ENCODE peak calls at places on chromosomes 4 and X, in six cellular contexts. D is foreskin keratinocyte; V is fibroblast of villous mesenchyme; H is CD8-positive, alpha-beta T cell; Q is GM12878; Z is HFF-Myc. R is an unnamed sample.

GRCh38 chr4:118318931-118319330 is 33.9 kb downstream of the PRSS12 start:
- DNase-seq in D (no peak), V (no peak), H (no peak), Q (no peak), Z (no peak), R (no peak)

GRCh38 chr4:188620608-188621007 is 481.4 kb downstream of the TRIML1 start:
- DNase-seq in D (no peak), V (no peak), H (no peak), Q (no peak), Z (no peak), R (no peak)

GRCh38 chr4:116603096-116603495 is 482.3 kb downstream of the TRAM1L1 start:
- DNase-seq in D (peak; percentile 93), V (no peak), H (no peak), Q (no peak), Z (no peak), R (no peak)

GRCh38 chrX:64427787-64428186 is 32.5 kb upstream of the MTMR8 start:
- DNase-seq in D (no peak), V (no peak), H (no peak), Q (peak; percentile 12), Z (no peak), R (no peak)

GRCh38 chrX:77917294-77917933 is 6.9 kb downstream of the ATP7A start:
- DNase-seq in D (no peak), V (no peak), H (no peak), Q (no peak), Z (no peak), R (no peak)

GRCh38 chr4:134544303-134544761 is 342.7 kb upstream of the PABPC4L start:
- DNase-seq in D (peak; percentile 51), V (peak; percentile 65), H (no peak), Q (no peak), Z (peak; percentile 46), R (no peak)

GRCh38 chrX:40158036-40158706 is 60.4 kb upstream of the BCOR start:
- DNase-seq in D (no peak), V (no peak), H (no peak), Q (no peak), Z (no peak), R (no peak)

GRCh38 chrX:115259238-115259875 is 25.5 kb upstream of the LRCH2 start:
- DNase-seq in D (peak; percentile 5), V (peak; percentile 90), H (no peak), Q (no peak), Z (no peak), R (no peak)

DNA sequence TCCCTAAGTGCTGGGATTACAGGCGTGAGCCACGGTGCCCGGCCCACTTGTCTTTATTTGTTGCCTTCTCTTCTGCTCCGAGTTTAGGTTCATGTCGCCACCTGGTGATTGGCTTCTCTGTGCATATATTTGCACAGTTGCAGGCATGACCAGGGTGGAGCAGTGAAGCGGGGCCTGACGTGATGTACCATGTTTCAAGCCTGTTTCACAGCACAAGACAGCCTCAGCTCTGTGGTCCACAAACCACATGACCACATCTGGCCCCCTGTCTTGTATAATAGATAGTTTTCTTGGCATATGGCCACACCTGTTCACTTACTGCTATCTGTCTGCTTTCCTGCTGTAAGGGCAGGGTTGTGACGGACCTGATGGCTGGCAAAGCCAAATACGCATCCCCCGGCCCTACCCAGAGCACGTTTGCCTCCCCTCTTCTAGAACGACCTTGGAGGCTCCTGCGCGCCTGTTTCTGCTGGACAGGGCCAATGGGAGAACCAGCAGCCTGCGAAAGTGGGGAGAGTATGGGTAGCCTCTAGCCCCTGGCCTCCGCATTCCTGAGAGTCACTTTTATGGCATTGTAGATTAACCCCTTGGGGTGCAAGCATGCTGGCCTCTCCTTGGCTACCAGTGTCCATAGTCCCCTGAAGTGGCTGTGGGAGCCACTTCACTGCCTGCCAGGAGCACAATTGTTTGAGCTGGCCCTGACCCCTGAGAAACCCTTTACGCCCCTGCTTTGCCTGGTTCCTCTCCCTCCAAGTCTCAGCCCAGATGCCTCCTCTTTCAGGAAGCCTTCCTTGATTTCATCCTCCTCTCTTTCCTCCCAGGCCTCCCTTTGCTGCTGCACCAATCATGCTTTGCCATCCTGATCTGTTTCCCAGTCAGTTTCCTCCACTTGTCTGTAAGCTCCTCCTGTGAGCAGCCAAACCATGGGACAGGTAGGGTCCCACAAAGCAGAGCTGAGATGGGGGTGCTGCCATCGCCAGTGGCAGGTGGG is 6.0 kb upstream of the SH3TC1 start:
- DNase-seq in D (peak; percentile 63), V (peak; percentile 78), H (no peak), Q (peak; percentile 78), Z (no peak), R (no peak)
- TF ChIP-seq CTCF in D (peak; percentile 81), V (peak; percentile 33), H (no peak), Q (peak; percentile 37), Z (no peak), R (peak; percentile 22)

GRCh38 chr4:3792813-3793212 is 26.6 kb downstream of the ADRA2C start:
- DNase-seq in D (no peak), V (no peak), H (no peak), Q (no peak), Z (no peak), R (no peak)
- TF ChIP-seq CTCF in D (no peak), V (no peak), H (no peak), Q (no peak), Z (peak; percentile 29), R (no peak)

DNA sequence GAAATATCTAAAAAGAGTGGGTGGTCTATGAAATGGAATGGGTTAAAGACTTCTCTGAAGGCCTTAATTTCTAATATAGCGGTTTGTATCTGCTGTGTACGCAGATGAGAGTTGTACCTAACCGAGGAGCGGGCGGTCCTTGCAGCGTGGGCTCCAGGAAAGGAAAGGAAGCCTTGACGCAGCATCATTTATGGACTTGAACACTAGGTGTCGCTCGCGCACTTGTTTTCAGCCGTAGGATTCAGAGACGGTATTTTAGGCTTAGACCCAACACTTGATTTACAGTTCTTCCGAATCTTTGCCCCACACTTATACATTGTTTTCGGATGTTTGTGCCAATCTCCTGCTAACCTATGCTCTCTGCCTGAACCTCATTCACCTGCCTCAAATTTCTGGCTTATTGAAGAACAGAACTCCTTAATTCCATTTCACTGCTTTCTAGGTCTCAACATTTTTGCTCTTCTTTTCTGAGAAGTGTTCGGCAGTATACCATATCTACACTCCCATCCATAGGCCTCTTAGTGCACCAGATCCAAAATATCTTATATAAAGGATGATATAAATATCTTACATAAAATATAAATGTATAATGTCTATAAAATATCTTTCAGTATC is 48.9 kb upstream of the AADAT start:
- DNase-seq in D (peak; percentile 54), V (peak; percentile 67), H (peak; percentile 51), Q (peak; percentile 27), Z (peak; percentile 76), R (peak; percentile 45)
- TF ChIP-seq CTCF in D (peak; percentile 82), V (peak; percentile 85), H (peak; percentile 55), Q (peak; percentile 79), Z (peak; percentile 75), R (peak; percentile 88)

DNA sequence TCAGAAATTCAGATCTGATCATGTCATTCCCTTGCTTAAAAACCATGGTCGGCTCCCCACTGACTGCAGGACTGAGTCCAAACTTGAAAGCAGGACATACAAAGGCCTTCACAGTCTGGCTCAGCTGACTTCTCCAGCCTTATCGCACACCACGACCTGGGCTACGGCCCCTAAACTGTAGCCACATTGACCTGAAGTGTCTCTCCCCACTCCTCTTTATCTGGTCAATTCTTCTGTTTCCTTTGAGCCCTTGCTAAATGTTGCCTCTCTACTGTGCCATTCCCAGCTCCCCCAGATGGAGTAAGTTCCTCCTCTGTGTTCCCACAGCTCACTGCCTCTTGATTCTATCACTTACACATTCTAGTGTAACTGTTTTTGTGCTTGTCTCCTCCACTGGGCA is 60.5 kb upstream of the CITED1 start:
- DNase-seq in D (no peak), V (no peak), H (no peak), Q (no peak), Z (no peak), R (no peak)
- TF ChIP-seq CTCF in D (no peak), V (no peak), H (no peak), Q (no peak), Z (no peak), R (no peak)

DNA sequence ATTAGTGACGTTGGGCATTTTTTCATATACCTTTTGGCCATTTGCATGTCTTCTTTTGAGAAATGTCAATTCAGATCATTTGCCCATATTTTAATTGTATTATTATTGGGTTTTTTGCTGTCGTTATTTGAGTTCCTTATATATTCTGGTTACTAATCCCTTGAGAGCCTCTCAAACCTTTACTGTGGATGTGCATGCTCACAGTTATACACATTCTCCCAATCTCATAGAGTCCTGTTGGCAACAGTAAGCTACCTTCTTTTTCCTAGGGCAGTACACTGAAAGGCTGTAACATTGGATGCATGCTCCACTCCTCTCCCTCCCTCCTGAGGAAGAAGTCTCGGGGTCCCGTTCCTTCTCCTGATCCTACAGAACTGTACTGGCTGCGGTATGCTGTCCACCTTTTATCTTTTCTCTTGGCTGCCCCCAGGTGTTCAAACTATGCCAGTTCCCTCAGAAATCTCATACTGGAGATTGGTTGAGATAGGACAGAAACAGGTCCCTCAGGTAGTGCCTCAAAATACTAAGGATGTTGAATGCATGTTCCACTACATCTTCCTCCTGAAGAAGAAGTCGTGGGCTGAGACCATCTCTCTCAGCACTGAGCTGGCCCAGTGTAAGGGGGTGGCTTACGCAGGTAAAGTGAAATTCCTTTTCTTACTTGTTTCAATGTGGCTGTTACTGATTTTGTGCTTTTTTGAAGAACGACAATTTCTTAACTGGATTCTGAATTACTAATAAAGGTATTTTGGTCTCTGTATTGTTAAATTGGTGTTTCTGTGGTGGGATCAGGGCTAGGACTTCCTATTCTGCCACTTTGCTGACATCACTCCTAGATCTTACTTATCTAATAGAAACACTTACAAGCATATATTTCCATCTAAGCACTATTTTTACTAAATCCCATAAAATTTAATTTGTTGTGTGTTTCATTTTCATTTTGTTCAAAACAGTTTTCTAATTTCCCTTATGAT is 145.4 kb upstream of the HUWE1 start:
- DNase-seq in D (peak; percentile 32), V (peak; percentile 23), H (peak; percentile 7), Q (peak; percentile 40), Z (peak; percentile 2), R (no peak)
- TF ChIP-seq CTCF in D (peak; percentile 63), V (peak; percentile 53), H (peak; percentile 46), Q (peak; percentile 66), Z (peak; percentile 33), R (peak; percentile 47)

GRCh38 chr4:27685947-27686346 is 825.3 kb downstream of the STIM2 start:
- DNase-seq in D (no peak), V (no peak), H (no peak), Q (no peak), Z (no peak), R (no peak)

GRCh38 chr4:27684501-27685077 is 823.9 kb downstream of the STIM2 start:
- DNase-seq in D (peak; percentile 74), V (peak; percentile 40), H (no peak), Q (no peak), Z (peak; percentile 6), R (peak; percentile 1)
- TF ChIP-seq CTCF in D (peak; percentile 89), V (peak; percentile 82), H (no peak), Q (peak; percentile 70), Z (peak; percentile 73), R (peak; percentile 69)

DNA sequence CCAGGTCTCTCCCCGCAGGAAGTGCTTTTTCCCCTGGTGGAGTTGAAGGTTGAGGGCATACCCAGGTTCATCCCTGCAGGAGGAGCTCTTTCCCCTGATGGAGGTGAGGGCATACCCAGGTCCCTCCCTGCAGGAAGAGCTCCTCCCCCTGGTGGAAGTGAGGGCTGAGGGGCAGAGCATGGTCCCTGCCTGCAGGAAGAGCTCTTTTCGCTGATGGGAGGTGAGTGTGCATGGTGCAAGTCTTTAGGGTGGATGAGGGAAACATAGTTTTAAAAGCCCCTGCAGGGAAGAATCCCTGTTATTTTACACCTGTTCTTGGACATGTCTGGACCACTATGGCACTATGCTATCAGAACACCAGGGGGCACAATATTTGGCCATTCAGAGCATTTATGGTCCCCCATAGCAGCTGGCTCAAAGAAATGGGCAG is 43.7 kb upstream of the PUDP start:
- DNase-seq in D (no peak), V (peak; percentile 3), H (no peak), Q (no peak), Z (no peak), R (no peak)
- TF ChIP-seq CTCF in D (peak; percentile 20), V (peak; percentile 42), H (no peak), Q (peak; percentile 41), Z (peak; percentile 23), R (peak; percentile 15)

GRCh38 chr4:136662539-136662938 is 869.8 kb downstream of the PCDH18 start:
- DNase-seq in D (no peak), V (no peak), H (no peak), Q (no peak), Z (no peak), R (no peak)
- TF ChIP-seq CTCF in D (no peak), V (no peak), H (no peak), Q (no peak), Z (no peak), R (no peak)